ENCODE peak calls at places on chromosome 2, in eight cellular contexts. O, M, X, R, C, J, Q and F are unnamed samples.

GRCh38 chr2:99810241-99810640 is 320.4 kb upstream of the REV1 start:
- DNase-seq in Q (no peak), M (no peak), R (no peak), X (no peak), C (no peak), O (no peak), J (no peak), F (no peak)

GRCh38 chr2:168552450-168552856 is 96.4 kb downstream of the CERS6 start:
- DNase-seq in O (no peak), M (peak; percentile 67), R (no peak), Q (peak; percentile 75), J (no peak), C (no peak), X (no peak), F (peak; percentile 63)

GRCh38 chr2:232878855-232879617 is 9.0 kb downstream of the SNORC start:
- DNase-seq in Q (no peak), C (no peak), X (no peak), R (peak; percentile 18), O (no peak), M (no peak), J (no peak), F (no peak)

GRCh38 chr2:73000808-73001570 is 70.5 kb downstream of the SFXN5 start:
- DNase-seq in C (peak; percentile 70), M (no peak), O (no peak), X (no peak), J (no peak), R (no peak), Q (no peak), F (no peak)

GRCh38 chr2:206635016-206635415 is 7.3 kb upstream of the FAM237A start:
- DNase-seq in Q (no peak), O (no peak), X (no peak), R (no peak), J (no peak), M (no peak), C (no peak), F (no peak)

GRCh38 chr2:20469595-20469994 is 22.7 kb downstream of the RHOB start:
- DNase-seq in M (no peak), Q (no peak), R (no peak), J (no peak), O (no peak), X (no peak), C (no peak), F (no peak)

GRCh38 chr2:220101902-220102301 is 474.5 kb downstream of the SLC4A3 start:
- DNase-seq in J (no peak), C (no peak), R (no peak), X (no peak), O (no peak), M (no peak), Q (no peak), F (no peak)

GRCh38 chr2:47784349-47784851 is 1.5 kb downstream of the MSH6 start:
- DNase-seq in O (peak; percentile 34), X (no peak), C (no peak), R (no peak), Q (no peak), J (no peak), M (peak; percentile 27), F (no peak)

GRCh38 chr2:215271466-215271865 is 40.4 kb upstream of the ATIC start:
- DNase-seq in M (peak; percentile 39), Q (peak; percentile 46), J (no peak), R (no peak), C (no peak), X (no peak), O (no peak), F (no peak)

GRCh38 chr2:166091439-166091838 is 36.4 kb downstream of the SCN1A start:
- DNase-seq in O (peak; percentile 32), J (no peak), X (no peak), C (no peak), M (no peak), Q (no peak), R (no peak), F (no peak)

GRCh38 chr2:143717053-143717452 is 587.8 kb downstream of the ARHGAP15 start:
- DNase-seq in O (peak; percentile 7), J (no peak), X (no peak), R (peak; percentile 71), M (no peak), Q (no peak), C (no peak), F (no peak)

GRCh38 chr2:181465686-181466375 is 8.6 kb downstream of the ITGA4 start:
- DNase-seq in J (no peak), R (no peak), O (peak; percentile 47), X (no peak), M (no peak), C (no peak), Q (no peak), F (no peak)

GRCh38 chr2:242085941-242086621 is 216.6 kb downstream of the RTP5 start:
- DNase-seq in Q (no peak), R (no peak), C (peak; percentile 82), X (no peak), M (no peak), O (peak; percentile 1), J (no peak), F (peak; percentile 48)

GRCh38 chr2:219684721-219685689 is 57.6 kb downstream of the SLC4A3 start:
- DNase-seq in Q (peak; percentile 73), J (no peak), X (peak; percentile 49), C (peak; percentile 61), O (peak; percentile 43), M (peak; percentile 74), R (no peak), F (peak; percentile 66)

GRCh38 chr2:167406558-167406957 is 518.3 kb downstream of the XIRP2 start:
- DNase-seq in R (no peak), O (no peak), J (no peak), C (no peak), Q (peak; percentile 64), M (peak; percentile 66), X (no peak), F (no peak)

GRCh38 chr2:234608946-234609345 is 112.1 kb upstream of the ARL4C start:
- DNase-seq in M (no peak), R (no peak), C (no peak), X (no peak), J (no peak), O (no peak), Q (no peak), F (no peak)

GRCh38 chr2:234606906-234607305 is 110.0 kb upstream of the ARL4C start:
- DNase-seq in J (no peak), C (no peak), Q (peak; percentile 6), M (no peak), R (no peak), X (no peak), O (peak; percentile 5), F (no peak)

GRCh38 chr2:234607691-234608090 is 110.8 kb upstream of the ARL4C start:
- DNase-seq in C (no peak), Q (no peak), O (no peak), X (no peak), J (no peak), M (no peak), R (no peak), F (no peak)

GRCh38 chr2:234615643-234616356 is 118.9 kb upstream of the ARL4C start:
- DNase-seq in Q (peak; percentile 8), X (no peak), O (peak; percentile 36), M (no peak), J (no peak), C (peak; percentile 33), R (no peak), F (no peak)

DNA sequence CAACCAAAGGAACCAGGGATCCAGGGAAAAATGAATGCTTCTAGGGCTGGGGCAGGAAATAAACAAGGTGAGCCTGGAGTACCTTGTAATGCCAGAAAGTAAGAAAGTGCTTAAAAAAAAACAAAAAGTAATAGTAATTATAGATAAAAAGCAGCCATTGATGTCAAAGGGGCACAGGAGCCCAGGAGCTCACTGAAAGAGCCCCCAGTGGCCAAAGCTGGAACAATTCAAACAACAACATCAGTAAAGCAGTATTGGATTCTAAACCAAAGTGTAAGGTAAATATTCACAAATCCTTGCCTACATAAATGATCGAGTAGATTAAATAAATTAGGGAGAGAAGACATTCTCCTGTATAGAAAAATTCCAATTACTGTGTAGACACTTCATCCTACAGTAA is 114.3 kb upstream of the ARL4C start:
- DNase-seq in R (no peak), J (peak; percentile 6), O (no peak), Q (no peak), C (peak; percentile 38), X (peak; percentile 12), M (no peak), F (no peak)
- TF ChIP-seq USF2 in R (no peak), J (no peak), O (no peak), Q (no peak), C (no peak), X (no peak), M (no peak), F (no peak)

GRCh38 chr2:25955036-25955435 is 27.3 kb downstream of the KIF3C start:
- DNase-seq in J (no peak), O (peak; percentile 21), Q (no peak), R (no peak), X (peak; percentile 5), C (no peak), M (no peak), F (no peak)
- TF ChIP-seq USF2 in J (no peak), O (no peak), Q (no peak), R (no peak), X (no peak), C (no peak), M (no peak), F (no peak)

GRCh38 chr2:24977631-24978030 is 5.9 kb upstream of the DNAJC27 start:
- DNase-seq in Q (no peak), X (no peak), O (no peak), M (no peak), C (peak; percentile 45), R (no peak), J (no peak), F (no peak)

GRCh38 chr2:24985406-24985805 is 13.7 kb upstream of the DNAJC27 start:
- DNase-seq in X (no peak), O (no peak), J (no peak), R (no peak), M (no peak), C (no peak), Q (no peak), F (no peak)

GRCh38 chr2:24978661-24979060 is 6.9 kb upstream of the DNAJC27 start:
- DNase-seq in X (no peak), Q (no peak), J (no peak), M (no peak), C (peak; percentile 65), O (no peak), R (no peak), F (no peak)

GRCh38 chr2:24984912-24985311 is 13.2 kb upstream of the DNAJC27 start:
- DNase-seq in J (no peak), C (no peak), R (peak; percentile 80), M (no peak), Q (no peak), X (no peak), O (peak; percentile 27), F (no peak)

DNA sequence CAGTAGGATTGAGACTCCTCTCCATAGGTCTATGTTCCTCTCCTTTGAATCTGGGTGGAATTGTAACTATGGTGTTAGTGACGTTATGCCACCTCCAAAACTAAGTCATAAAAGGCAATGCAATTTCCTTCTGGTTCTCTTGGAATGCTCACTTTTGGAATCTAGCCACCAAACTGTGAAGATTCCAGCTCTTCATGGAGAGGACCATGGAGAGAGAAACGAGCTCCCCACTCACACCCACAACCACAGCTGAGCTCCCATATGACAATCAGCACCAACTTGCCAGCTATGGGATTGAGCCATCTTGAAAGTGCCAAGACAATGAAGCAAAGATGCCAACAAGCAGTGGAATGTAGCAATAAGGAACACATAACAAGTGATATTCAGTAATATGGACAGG is 10.0 kb upstream of the DNAJC27 start:
- DNase-seq in C (no peak), O (peak; percentile 9), J (no peak), X (no peak), Q (no peak), R (no peak), M (no peak), F (no peak)
- TF ChIP-seq USF2 in C (no peak), O (no peak), J (no peak), X (no peak), Q (no peak), R (no peak), M (no peak), F (no peak)

GRCh38 chr2:203510941-203511305 is 24.2 kb downstream of the RAPH1 start:
- DNase-seq in O (no peak), Q (no peak), M (no peak), R (peak; percentile 16), J (no peak), X (no peak), C (no peak), F (no peak)
- TF ChIP-seq USF2 in O (no peak), Q (no peak), M (no peak), R (no peak), J (no peak), X (no peak), C (no peak), F (no peak)